ENCODE peak calls at places on chromosomes 13 and 19, in four cellular contexts. M is HepG2, J is H1, L is GM12878. Y is an unnamed sample. For H3K4me1, the result is how much of the 10 kb centered on the place peaks cover.

GRCh38 chr19:17049711-17050280 is 23.2 kb upstream of the CPAMD8 start:
- DNase-seq in M (no peak), J (no peak), L (no peak), Y (no peak)

GRCh38 chr13:111658150-111659100 is 338.0 kb downstream of the TEX29 start:
- DNase-seq in L (no peak), M (no peak), J (peak), Y (peak)

GRCh38 chr19:23771348-23771747 is 12.7 kb upstream of the ZNF681 start:
- DNase-seq in J (no peak), L (no peak), M (no peak), Y (no peak)

GRCh38 chr13:48144413-48145035 is 49.6 kb upstream of the MED4 start:
- DNase-seq in M (no peak), L (no peak), J (no peak), Y (no peak)

GRCh38 chr19:55986487-55986886 is at the start of gene NLRP5:
- DNase-seq in M (no peak), L (no peak), J (no peak), Y (no peak)

GRCh38 chr19:32823747-32824102 is 45.8 kb downstream of the SLC7A9 start:
- DNase-seq in M (no peak), L (no peak), J (no peak), Y (no peak)

GRCh38 chr19:21109116-21109515 is 27.1 kb downstream of the ZNF714 start:
- DNase-seq in M (no peak), L (no peak), J (no peak), Y (no peak)

GRCh38 chr13:82850644-82851043 is 1031.6 kb downstream of the SLITRK1 start:
- DNase-seq in M (no peak), L (no peak), J (no peak), Y (no peak)

GRCh38 chr13:80337011-80337688 is 3.8 kb downstream of the SPRY2 start:
- DNase-seq in J (no peak), M (no peak), L (no peak), Y (no peak)

GRCh38 chr19:52028780-52029123 is 573 bp upstream of the ZNF614 start:
- DNase-seq in L (no peak), M (no peak), J (no peak), Y (no peak)

GRCh38 chr19:18778826-18779354 is 12.2 kb downstream of the COMP start:
- DNase-seq in L (no peak), M (no peak), J (no peak), Y (no peak)

GRCh38 chr13:97439196-97439595 is 5.2 kb downstream of the RAP2A start:
- DNase-seq in M (no peak), L (no peak), J (no peak), Y (no peak)

GRCh38 chr19:28393574-28394336 is 819.2 kb downstream of the UQCRFS1 start:
- DNase-seq in M (no peak), J (no peak), L (no peak), Y (peak)

GRCh38 chr13:57716295-57716694 is 84.8 kb downstream of the PCDH17 start:
- DNase-seq in M (peak), L (no peak), J (no peak), Y (peak)

GRCh38 chr19:28560786-28561185 is 652.2 kb downstream of the UQCRFS1 start:
- DNase-seq in M (no peak), L (no peak), J (no peak), Y (no peak)

GRCh38 chr19:20256606-20257005 is 89.6 kb downstream of the ZNF486 start:
- DNase-seq in M (no peak), L (no peak), J (peak), Y (no peak)

GRCh38 chr13:21203132-21203531 is 26.7 kb downstream of the MRPL57 start:
- DNase-seq in J (no peak), L (no peak), M (peak), Y (no peak)

GRCh38 chr13:87656311-87656710 is 14.9 kb upstream of the SLITRK5 start:
- DNase-seq in J (no peak), L (no peak), M (no peak), Y (no peak)

GRCh38 chr19:5024282-5024681 is 55.4 kb downstream of the KDM4B start:
- DNase-seq in J (no peak), L (no peak), M (no peak), Y (no peak)

GRCh38 chr19:57527136-57527881 is at the start of gene ZNF549:
- DNase-seq in L (peak), J (peak), M (peak), Y (peak)

GRCh38 chr13:68895696-68896095 is 1211.9 kb upstream of the ATXN8OS start:
- DNase-seq in M (no peak), J (no peak), L (no peak), Y (no peak)

DNA sequence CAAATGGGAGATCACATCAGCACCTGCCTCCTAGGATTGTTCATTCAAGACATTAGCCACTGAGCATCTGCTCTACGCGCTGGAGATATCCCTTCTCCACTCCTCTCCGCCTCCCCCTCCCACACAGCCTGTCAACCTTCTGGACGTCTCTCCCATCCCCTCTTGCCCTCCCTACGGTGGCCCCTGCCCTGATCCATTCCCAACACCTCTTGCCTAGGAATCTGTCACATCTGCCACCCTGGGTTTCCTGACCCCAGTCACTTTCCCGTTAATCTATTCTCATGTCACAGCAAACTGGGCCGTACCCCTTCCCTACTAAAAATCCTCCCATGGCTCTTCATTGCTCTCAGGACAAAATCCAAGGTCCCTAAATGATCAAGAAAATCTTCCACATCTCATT is 10.3 kb downstream of the DYRK1B start:
- DNase-seq in J (no peak), M (no peak), L (no peak), Y (no peak)
- TF ChIP-seq ZNF274 in J (no peak), M (no peak), L (no peak), Y (no peak)

GRCh38 chr13:50438351-50438750 is 405.1 kb downstream of the DLEU7 start:
- DNase-seq in J (no peak), M (no peak), L (no peak), Y (no peak)
- H3K4me1 ChIP-seq in J (under half), M (under half), L (under half), Y (under half)

DNA sequence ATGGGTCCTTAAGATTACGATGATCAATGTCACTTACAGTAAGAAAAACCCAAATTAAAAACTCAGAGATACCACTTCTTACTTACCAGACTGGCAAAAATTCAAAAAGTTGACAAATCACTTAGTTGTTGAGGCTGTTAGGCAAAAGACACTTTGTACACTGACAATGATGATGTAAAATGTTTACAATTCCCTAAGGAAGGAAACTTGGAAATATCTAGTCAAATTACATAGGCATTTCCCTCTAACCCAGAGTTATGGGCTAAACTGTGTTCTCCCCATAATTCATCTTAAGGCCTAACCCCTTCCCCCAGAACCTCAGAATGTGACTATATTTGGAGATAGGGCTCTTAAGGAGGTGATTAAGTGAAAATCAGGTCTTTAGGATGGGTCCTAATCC is 12.0 kb downstream of the TGDS start:
- DNase-seq in J (no peak), L (no peak), M (no peak), Y (no peak)
- TF ChIP-seq SUZ12 in J (no peak), L (no peak), M (no peak), Y (no peak)

GRCh38 chr13:102777716-102778115 is 4.1 kb upstream of the TEX30 start:
- DNase-seq in L (no peak), J (no peak), M (no peak), Y (no peak)
- TF ChIP-seq ZNF274 in L (no peak), J (no peak), M (no peak), Y (no peak)

GRCh38 chr13:41017744-41018582 is 1.2 kb downstream of the ELF1 start:
- DNase-seq in L (no peak), M (peak), J (no peak), Y (no peak)
- H3K4me1 ChIP-seq in L (under half), M (half or more), J (under half), Y (under half)

DNA sequence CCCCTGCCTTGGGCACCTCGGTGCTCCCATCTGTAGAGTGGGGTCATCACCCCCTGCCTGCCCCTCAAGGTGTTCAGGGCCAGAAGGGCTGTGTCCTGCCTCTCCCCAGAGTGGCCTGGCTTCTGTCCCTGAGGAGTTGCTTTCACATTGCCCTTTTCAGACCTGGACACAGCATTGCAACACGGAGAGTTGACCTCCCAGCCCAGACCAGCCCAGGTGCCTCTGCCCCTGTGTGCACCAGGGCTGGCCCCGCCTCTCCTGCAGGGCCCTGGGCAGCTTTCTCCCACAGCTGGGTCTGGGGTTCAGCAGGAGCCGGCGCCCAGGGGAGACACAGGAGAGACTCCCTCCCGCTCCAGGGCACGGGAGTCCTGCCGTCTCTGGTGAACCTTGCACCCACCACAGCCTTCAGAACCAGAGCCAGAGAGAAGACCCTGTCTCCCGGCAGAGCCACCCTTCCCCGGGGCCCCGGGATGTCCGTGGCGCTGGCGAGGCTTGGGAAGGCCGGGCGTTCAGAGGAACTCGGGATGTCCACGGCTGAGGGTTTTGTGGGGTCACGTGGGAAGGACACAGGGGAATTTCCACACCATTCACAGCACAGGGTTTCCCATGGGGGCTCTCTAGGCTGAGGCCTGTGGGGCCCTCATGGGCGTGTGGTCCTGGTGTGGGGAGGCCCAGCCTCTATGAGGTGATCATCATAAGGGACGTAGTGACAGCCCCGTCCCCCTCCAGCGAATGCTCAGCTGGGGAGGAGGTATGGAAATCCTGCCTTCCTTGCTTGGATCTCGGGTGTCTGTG is 23.2 kb downstream of the C13orf46 start:
- DNase-seq in M (no peak), L (no peak), J (no peak), Y (no peak)
- TF ChIP-seq SUZ12 in M (no peak), L (no peak), J (no peak), Y (no peak)

DNA sequence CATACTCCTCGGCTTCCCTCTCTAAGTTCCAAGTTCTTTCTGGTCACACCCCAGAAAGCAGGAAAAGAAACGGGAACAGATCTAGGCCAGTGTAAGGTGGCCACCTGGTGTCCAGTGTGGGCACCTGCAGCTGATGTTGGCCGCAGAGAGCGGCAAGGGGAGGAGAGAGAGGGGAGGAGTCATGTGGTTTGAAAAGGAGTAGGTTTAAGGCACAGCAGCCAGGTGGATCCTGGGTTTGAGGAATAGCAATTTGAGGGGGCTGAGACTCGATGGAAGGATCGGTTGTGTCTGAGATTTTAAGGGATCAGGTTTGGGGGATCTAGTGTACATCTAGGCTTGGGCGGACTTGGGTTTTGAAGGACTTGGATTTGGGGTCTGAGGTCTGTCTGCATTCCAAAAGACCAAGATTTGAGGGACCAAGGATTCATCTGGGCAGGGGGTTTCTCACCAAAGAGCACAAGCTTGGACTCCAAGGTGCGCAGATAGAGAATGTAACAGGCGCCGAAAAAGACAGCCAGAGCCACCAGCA is 1.2 kb downstream of the RABAC1 start:
- DNase-seq in L (no peak), J (peak), M (peak), Y (peak)
- TF ChIP-seq ZNF274 in L (no peak), J (no peak), M (no peak), Y (no peak)

DNA sequence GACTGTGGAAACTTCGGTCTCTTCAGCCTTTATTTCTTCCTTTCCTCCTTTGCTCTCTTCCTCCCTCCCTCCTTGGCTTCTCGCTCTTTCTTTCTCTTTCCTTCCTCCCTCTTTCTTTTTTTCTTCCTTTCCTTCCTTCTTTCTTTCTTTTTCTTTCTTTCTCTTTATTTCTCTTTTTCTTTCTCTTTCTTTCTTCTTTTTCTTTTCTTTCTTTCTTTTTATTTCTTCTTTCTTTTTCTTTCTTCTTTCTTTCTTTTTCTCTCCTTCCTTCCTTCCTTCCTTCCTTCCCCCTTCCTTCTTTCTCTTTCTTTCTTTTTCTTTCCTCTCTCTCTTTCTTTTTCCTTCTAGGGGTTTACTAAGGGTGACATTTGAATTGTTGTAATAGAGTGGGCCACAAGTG is 290.2 kb upstream of the MAB21L1 start:
- DNase-seq in J (no peak), M (no peak), L (no peak), Y (no peak)
- H3K4me1 ChIP-seq in J (under half), M (under half), L (under half), Y (under half)

GRCh38 chr13:77579971-77580370 is 44.5 kb downstream of the SCEL start:
- DNase-seq in L (no peak), M (no peak), J (no peak), Y (no peak)

GRCh38 chr13:77583551-77583950 is 48.0 kb downstream of the SCEL start:
- DNase-seq in J (no peak), M (no peak), L (no peak), Y (no peak)

GRCh38 chr13:77580748-77581147 is 45.2 kb downstream of the SCEL start:
- DNase-seq in M (no peak), J (no peak), L (no peak), Y (no peak)

GRCh38 chr13:77584111-77584510 is 48.6 kb downstream of the SCEL start:
- DNase-seq in J (no peak), L (no peak), M (no peak), Y (no peak)
- TF ChIP-seq SUZ12 in J (no peak), L (no peak), M (no peak), Y (no peak)

DNA sequence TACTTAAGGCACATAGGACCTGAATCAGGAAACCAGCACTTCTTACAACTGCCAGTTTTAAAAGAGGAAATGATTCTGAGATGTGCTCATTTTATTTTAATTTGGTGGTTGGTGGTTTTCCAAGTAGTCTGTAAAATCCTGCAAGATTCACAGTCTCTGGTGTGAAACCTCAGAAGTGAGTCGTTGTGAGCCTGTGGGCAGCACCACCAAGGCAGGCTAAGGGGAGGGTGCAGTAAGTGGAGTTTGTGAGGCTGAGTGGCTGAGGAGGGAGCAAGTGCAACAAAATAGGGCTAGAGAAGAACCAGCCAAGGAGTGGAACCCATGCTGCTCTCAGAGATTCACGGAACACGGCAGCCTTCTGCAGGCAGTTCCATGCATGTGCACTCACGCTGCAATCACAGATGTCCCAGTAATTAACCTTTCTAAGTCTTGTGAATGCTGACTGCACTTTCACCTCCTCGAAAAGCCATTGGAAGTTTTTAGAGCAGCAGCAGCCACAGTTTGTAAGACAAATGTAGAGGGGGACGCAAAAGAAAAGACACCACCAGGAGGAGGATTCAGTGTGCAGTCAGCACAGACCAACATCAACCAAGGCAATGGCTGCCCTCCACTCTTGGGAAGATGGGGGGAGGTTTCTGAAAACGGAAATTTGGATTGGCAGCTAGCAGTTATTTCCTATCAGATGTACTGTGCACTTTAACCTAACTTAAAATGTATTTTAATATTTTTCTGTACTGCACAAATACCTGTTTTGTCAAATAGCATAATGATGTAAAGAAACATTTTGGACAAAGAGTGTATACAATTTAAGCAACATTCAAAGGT is 44.9 kb downstream of the ESD start:
- DNase-seq in J (no peak), L (peak), M (no peak), Y (no peak)
- TF ChIP-seq ZNF274 in J (no peak), L (no peak), M (no peak), Y (no peak)